ENCODE peak calls at places on chromosomes 7 and 10, in five cellular contexts. H is hepatocyte; P is left ventricle myocardium inferior; Q is CD4-positive, alpha-beta memory T cell; T is tibial artery. I is an unnamed sample. For H3K27me3, the result is how much of the 10 kb centered on the place peaks cover.

GRCh38 chr10:42980553-42981357 is 96.1 kb upstream of the RET start:
- DNase-seq in P (no peak), H (no peak), T (no peak), Q (no peak), I (peak)

GRCh38 chr10:49618861-49619260 is 5.0 kb downstream of the CHAT start:
- DNase-seq in T (no peak), P (no peak), H (no peak), Q (no peak), I (no peak)

GRCh38 chr7:7103343-7104313 is 78.7 kb upstream of the C1GALT1 start:
- DNase-seq in H (peak), T (no peak), Q (peak), P (no peak), I (peak)

GRCh38 chr7:143171697-143172096 is 11.5 kb upstream of the TAS2R39 start:
- DNase-seq in P (no peak), Q (no peak), H (no peak), T (no peak), I (no peak)

GRCh38 chr10:19629559-19629958 is 186.7 kb upstream of the PLXDC2 start:
- DNase-seq in P (peak), Q (no peak), H (peak), T (peak), I (no peak)

GRCh38 chr7:148697256-148697841 is 1.4 kb upstream of the CUL1 start:
- DNase-seq in H (no peak), Q (peak), T (peak), P (peak), I (peak)

GRCh38 chr10:113319450-113319849 is 233.4 kb upstream of the HABP2 start:
- DNase-seq in H (no peak), P (no peak), T (no peak), Q (no peak), I (no peak)

GRCh38 chr7:37920619-37921339 is at the start of gene EPDR1:
- DNase-seq in Q (peak), P (peak), T (peak), H (peak), I (peak)

GRCh38 chr7:155598810-155599210 is 45.7 kb upstream of the RBM33 start:
- DNase-seq in Q (peak), P (peak), T (peak), H (peak), I (peak)

GRCh38 chr7:34463830-34464229 is 194.2 kb upstream of the NPSR1 start:
- DNase-seq in Q (no peak), T (no peak), P (no peak), H (peak), I (no peak)

GRCh38 chr10:24849537-24850299 is 102.7 kb downstream of the PRTFDC1 start:
- DNase-seq in P (no peak), T (no peak), H (no peak), Q (no peak), I (no peak)

GRCh38 chr10:47299989-47300931 is at the start of gene GDF10:
- DNase-seq in P (no peak), H (peak), Q (no peak), T (no peak), I (no peak)

GRCh38 chr10:33106767-33107166 is 148.7 kb upstream of the ITGB1 start:
- DNase-seq in Q (no peak), H (no peak), T (no peak), P (no peak), I (no peak)

GRCh38 chr10:3237055-3237454 is 64.5 kb upstream of the PITRM1 start:
- DNase-seq in P (no peak), H (no peak), Q (no peak), T (no peak), I (no peak)

GRCh38 chr7:20798694-20799121 is 12.0 kb upstream of the SP8 start:
- DNase-seq in T (no peak), Q (no peak), H (no peak), P (no peak), I (no peak)

GRCh38 chr7:353746-354325 is 63.9 kb downstream of the FOXL3 start:
- DNase-seq in T (no peak), H (no peak), P (peak), Q (no peak), I (no peak)

DNA sequence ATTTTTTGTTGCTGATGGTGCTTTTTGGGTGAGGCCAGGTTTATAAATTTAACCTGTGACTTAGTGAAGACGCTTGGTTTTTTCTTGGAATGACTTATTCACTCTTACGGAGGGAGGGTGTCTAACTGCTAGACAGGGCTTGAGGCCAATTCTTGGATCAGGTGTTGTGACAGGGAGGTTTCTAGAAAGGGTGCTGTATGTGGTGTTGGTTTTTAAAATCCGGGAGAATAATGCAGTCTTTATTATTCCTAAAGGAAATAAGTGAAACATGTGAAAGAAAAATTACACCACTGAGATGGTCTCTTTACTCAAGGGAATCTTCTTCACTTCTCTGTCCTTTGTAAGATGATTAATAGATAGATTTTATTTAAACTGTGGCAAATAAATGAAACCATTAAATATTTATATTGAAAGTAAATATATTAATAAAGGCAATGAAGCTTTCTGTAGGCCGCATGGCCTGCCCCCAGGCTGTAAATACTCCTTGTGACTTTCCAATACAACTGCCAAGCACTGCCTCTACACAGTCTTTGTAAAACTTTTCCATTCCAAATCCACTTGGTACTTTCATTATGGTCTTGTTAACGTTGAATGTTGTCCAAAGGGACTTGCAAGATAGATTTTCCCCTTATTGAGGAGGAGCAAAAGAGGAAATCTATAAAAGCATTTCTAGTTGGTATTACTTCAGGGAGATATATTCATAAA is 323.1 kb downstream of the SUGCT start:
- DNase-seq in P (no peak), Q (no peak), T (no peak), H (no peak), I (no peak)
- H3K27ac ChIP-seq in P (no peak), Q (no peak), T (no peak), H (no peak), I (no peak)

GRCh38 chr10:22437620-22438588 is 92.6 kb downstream of the SPAG6 start:
- DNase-seq in T (peak), P (no peak), H (peak), Q (no peak), I (no peak)

GRCh38 chr10:22436893-22437619 is 91.8 kb downstream of the SPAG6 start:
- DNase-seq in Q (peak), T (peak), H (peak), P (peak), I (peak)

GRCh38 chr10:22436526-22436892 is 91.2 kb downstream of the SPAG6 start:
- DNase-seq in T (no peak), Q (no peak), P (no peak), H (no peak), I (no peak)

GRCh38 chr10:22435650-22436049 is 90.4 kb downstream of the SPAG6 start:
- DNase-seq in T (no peak), Q (no peak), P (no peak), H (no peak), I (no peak)

DNA sequence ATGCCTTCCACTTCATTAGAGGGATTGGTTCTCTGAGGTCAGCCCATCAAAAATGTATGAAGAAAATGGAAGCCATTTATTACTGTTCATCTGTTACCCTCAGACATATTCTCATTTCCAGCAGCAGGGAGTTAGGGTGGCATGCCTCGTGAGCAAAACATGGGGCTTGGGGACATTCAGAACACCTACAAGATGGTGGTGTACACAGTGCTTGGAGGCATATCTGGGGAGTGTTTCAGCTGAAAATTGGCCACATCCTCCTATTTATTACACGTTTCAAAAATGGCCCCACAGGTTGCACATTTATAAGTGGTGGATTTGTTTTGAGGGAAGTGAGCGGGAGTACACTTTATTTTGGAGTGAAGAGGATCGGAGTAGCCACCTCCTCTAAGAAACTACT is 93.4 kb downstream of the SPAG6 start:
- DNase-seq in T (no peak), Q (no peak), H (no peak), P (no peak), I (no peak)
- H3K4me3 ChIP-seq in T (no peak), Q (peak), H (peak), P (peak), I (peak)

GRCh38 chr7:151415375-151416112 is 5.7 kb upstream of the WDR86 start:
- DNase-seq in P (no peak), Q (no peak), T (no peak), H (peak), I (no peak)
- H3K27me3 ChIP-seq in P (half or more), Q (under half), T (under half), H (under half), I (under half)

DNA sequence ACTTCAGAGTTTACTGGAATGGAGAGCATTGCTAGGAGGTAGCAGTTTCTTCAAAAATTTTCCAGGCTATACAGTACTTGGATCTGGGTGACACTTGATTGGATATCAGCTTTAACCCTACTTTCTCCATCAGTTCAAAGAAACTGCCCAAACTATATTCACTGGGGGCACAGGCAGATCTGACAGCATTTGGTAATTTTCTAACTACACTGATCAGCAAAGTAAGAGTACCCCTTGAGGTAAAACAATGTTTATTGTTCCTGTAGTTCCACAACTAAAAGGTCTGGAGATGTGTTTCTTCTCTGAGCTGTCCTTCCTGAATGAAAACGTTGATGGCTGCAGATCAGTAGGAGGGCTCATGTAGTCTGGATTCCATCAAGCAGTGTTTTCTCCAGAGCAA is 104.2 kb downstream of the CABCOCO1 start:
- DNase-seq in P (no peak), T (no peak), H (no peak), Q (no peak), I (no peak)
- H3K27ac ChIP-seq in P (no peak), T (no peak), H (no peak), Q (no peak), I (no peak)

I was measured in naive thymus-derived CD4-positive, alpha-beta T cell.